ENCODE peak calls at places on chromosomes 7 and 10, in eight cellular contexts. One of them, this sample, is unnamed. For H3K4me1 and H3K27me3, the result is how much of the 10 kb centered on the place peaks cover.

GRCh38 chr7:55526770-55527169 is 45.5 kb downstream of the VOPP1 start:
- DNase-seq in lower lobe of right lung: no peak
- DNase-seq in stomach: peak
- DNase-seq in ovary: no peak
- DNase-seq in Peyer's patch: peak
- DNase-seq in CD4-positive, CD25-positive, alpha-beta regulatory T cell: no peak
- DNase-seq in vagina: no peak
- DNase-seq in heart right ventricle: no peak
- DNase-seq in this sample: no peak

GRCh38 chr7:22406715-22407114 is 49.8 kb upstream of the RAPGEF5 start:
- DNase-seq in lower lobe of right lung: no peak
- DNase-seq in stomach: no peak
- DNase-seq in ovary: no peak
- DNase-seq in Peyer's patch: no peak
- DNase-seq in CD4-positive, CD25-positive, alpha-beta regulatory T cell: no peak
- DNase-seq in vagina: no peak
- DNase-seq in heart right ventricle: no peak
- DNase-seq in this sample: no peak

GRCh38 chr10:119734396-119735332 is 8.8 kb downstream of the INPP5F start:
- DNase-seq in lower lobe of right lung: no peak
- DNase-seq in stomach: no peak
- DNase-seq in ovary: no peak
- DNase-seq in Peyer's patch: no peak
- DNase-seq in CD4-positive, CD25-positive, alpha-beta regulatory T cell: no peak
- DNase-seq in vagina: no peak
- DNase-seq in heart right ventricle: no peak
- DNase-seq in this sample: peak

GRCh38 chr7:95126053-95126709 is 198.2 kb downstream of the PON1 start:
- DNase-seq in lower lobe of right lung: no peak
- DNase-seq in stomach: no peak
- DNase-seq in ovary: no peak
- DNase-seq in Peyer's patch: no peak
- DNase-seq in CD4-positive, CD25-positive, alpha-beta regulatory T cell: no peak
- DNase-seq in vagina: no peak
- DNase-seq in heart right ventricle: no peak
- DNase-seq in this sample: no peak

GRCh38 chr10:13222566-13222965 is 11.6 kb downstream of the UCMA start:
- DNase-seq in lower lobe of right lung: no peak
- DNase-seq in stomach: no peak
- DNase-seq in ovary: no peak
- DNase-seq in Peyer's patch: no peak
- DNase-seq in CD4-positive, CD25-positive, alpha-beta regulatory T cell: no peak
- DNase-seq in vagina: no peak
- DNase-seq in heart right ventricle: no peak
- DNase-seq in this sample: no peak

GRCh38 chr7:380226-380550 is 90.2 kb downstream of the FOXL3 start:
- DNase-seq in lower lobe of right lung: no peak
- DNase-seq in stomach: peak
- DNase-seq in ovary: no peak
- DNase-seq in Peyer's patch: no peak
- DNase-seq in CD4-positive, CD25-positive, alpha-beta regulatory T cell: no peak
- DNase-seq in vagina: no peak
- DNase-seq in heart right ventricle: no peak
- DNase-seq in this sample: no peak

GRCh38 chr7:95596183-95597135 is at the start of gene PDK4:
- DNase-seq in lower lobe of right lung: peak
- DNase-seq in stomach: peak
- DNase-seq in ovary: peak
- DNase-seq in Peyer's patch: peak
- DNase-seq in CD4-positive, CD25-positive, alpha-beta regulatory T cell: no peak
- DNase-seq in vagina: peak
- DNase-seq in heart right ventricle: peak
- DNase-seq in this sample: no peak

GRCh38 chr7:158821173-158822021 is 7.9 kb downstream of the ESYT2 start:
- DNase-seq in lower lobe of right lung: no peak
- DNase-seq in stomach: no peak
- DNase-seq in ovary: no peak
- DNase-seq in Peyer's patch: no peak
- DNase-seq in CD4-positive, CD25-positive, alpha-beta regulatory T cell: no peak
- DNase-seq in vagina: no peak
- DNase-seq in heart right ventricle: no peak
- DNase-seq in this sample: peak

GRCh38 chr10:43046288-43046991 is 30.4 kb upstream of the RET start:
- DNase-seq in lower lobe of right lung: peak
- DNase-seq in stomach: peak
- DNase-seq in ovary: peak
- DNase-seq in Peyer's patch: no peak
- DNase-seq in CD4-positive, CD25-positive, alpha-beta regulatory T cell: no peak
- DNase-seq in vagina: no peak
- DNase-seq in heart right ventricle: no peak
- DNase-seq in this sample: no peak

GRCh38 chr7:27098493-27099223 is 2.9 kb upstream of the HOXA1 start:
- DNase-seq in lower lobe of right lung: no peak
- DNase-seq in stomach: no peak
- DNase-seq in ovary: peak
- DNase-seq in Peyer's patch: no peak
- DNase-seq in CD4-positive, CD25-positive, alpha-beta regulatory T cell: no peak
- DNase-seq in vagina: no peak
- DNase-seq in heart right ventricle: no peak
- DNase-seq in this sample: peak

GRCh38 chr10:80289451-80290287 is at the start of gene MAT1A:
- DNase-seq in lower lobe of right lung: no peak
- DNase-seq in stomach: no peak
- DNase-seq in ovary: no peak
- DNase-seq in Peyer's patch: no peak
- DNase-seq in CD4-positive, CD25-positive, alpha-beta regulatory T cell: no peak
- DNase-seq in vagina: peak
- DNase-seq in heart right ventricle: no peak
- DNase-seq in this sample: peak

GRCh38 chr10:133309720-133310398 is 1.1 kb downstream of the ZNF511 start:
- DNase-seq in lower lobe of right lung: peak
- DNase-seq in stomach: peak
- DNase-seq in ovary: peak
- DNase-seq in Peyer's patch: no peak
- DNase-seq in CD4-positive, CD25-positive, alpha-beta regulatory T cell: no peak
- DNase-seq in vagina: no peak
- DNase-seq in heart right ventricle: no peak
- DNase-seq in this sample: no peak

GRCh38 chr10:116134316-116134715 is 138.7 kb downstream of the GFRA1 start:
- DNase-seq in lower lobe of right lung: no peak
- DNase-seq in stomach: no peak
- DNase-seq in ovary: no peak
- DNase-seq in Peyer's patch: no peak
- DNase-seq in CD4-positive, CD25-positive, alpha-beta regulatory T cell: no peak
- DNase-seq in vagina: no peak
- DNase-seq in heart right ventricle: no peak
- DNase-seq in this sample: no peak

GRCh38 chr10:43120948-43121290 is 17.3 kb upstream of the CSGALNACT2 start:
- DNase-seq in lower lobe of right lung: peak
- DNase-seq in stomach: peak
- DNase-seq in ovary: peak
- DNase-seq in Peyer's patch: no peak
- DNase-seq in CD4-positive, CD25-positive, alpha-beta regulatory T cell: peak
- DNase-seq in vagina: no peak
- DNase-seq in heart right ventricle: no peak
- DNase-seq in this sample: no peak

GRCh38 chr10:102780246-102780645 is 36.5 kb downstream of the WBP1L start:
- DNase-seq in lower lobe of right lung: no peak
- DNase-seq in stomach: no peak
- DNase-seq in ovary: no peak
- DNase-seq in Peyer's patch: no peak
- DNase-seq in CD4-positive, CD25-positive, alpha-beta regulatory T cell: no peak
- DNase-seq in vagina: no peak
- DNase-seq in heart right ventricle: no peak
- DNase-seq in this sample: peak

GRCh38 chr10:102779680-102780079 is 35.9 kb downstream of the WBP1L start:
- DNase-seq in lower lobe of right lung: no peak
- DNase-seq in stomach: no peak
- DNase-seq in ovary: no peak
- DNase-seq in Peyer's patch: no peak
- DNase-seq in CD4-positive, CD25-positive, alpha-beta regulatory T cell: no peak
- DNase-seq in vagina: no peak
- DNase-seq in heart right ventricle: no peak
- DNase-seq in this sample: peak

GRCh38 chr10:102777696-102778530 is 34.2 kb downstream of the WBP1L start:
- DNase-seq in lower lobe of right lung: no peak
- DNase-seq in stomach: no peak
- DNase-seq in ovary: peak
- DNase-seq in Peyer's patch: no peak
- DNase-seq in CD4-positive, CD25-positive, alpha-beta regulatory T cell: no peak
- DNase-seq in vagina: no peak
- DNase-seq in heart right ventricle: no peak
- DNase-seq in this sample: peak

GRCh38 chr10:102776779-102777417 is 33.1 kb downstream of the WBP1L start:
- DNase-seq in lower lobe of right lung: peak
- DNase-seq in stomach: peak
- DNase-seq in ovary: peak
- DNase-seq in Peyer's patch: peak
- DNase-seq in CD4-positive, CD25-positive, alpha-beta regulatory T cell: no peak
- DNase-seq in vagina: peak
- DNase-seq in heart right ventricle: peak
- DNase-seq in this sample: peak

GRCh38 chr10:102778781-102779180 is 35.0 kb downstream of the WBP1L start:
- DNase-seq in lower lobe of right lung: no peak
- DNase-seq in stomach: no peak
- DNase-seq in ovary: peak
- DNase-seq in Peyer's patch: no peak
- DNase-seq in CD4-positive, CD25-positive, alpha-beta regulatory T cell: no peak
- DNase-seq in vagina: no peak
- DNase-seq in heart right ventricle: no peak
- DNase-seq in this sample: no peak
- H3K4me1 ChIP-seq in lower lobe of right lung: half or more
- H3K4me1 ChIP-seq in stomach: half or more
- H3K4me1 ChIP-seq in ovary: half or more
- H3K4me1 ChIP-seq in Peyer's patch: under half
- H3K4me1 ChIP-seq in CD4-positive, CD25-positive, alpha-beta regulatory T cell: under half
- H3K4me1 ChIP-seq in vagina: half or more
- H3K4me1 ChIP-seq in heart right ventricle: half or more
- H3K4me1 ChIP-seq in this sample: half or more

GRCh38 chr10:110754375-110755120 is 110.4 kb downstream of the RBM20 start:
- DNase-seq in lower lobe of right lung: no peak
- DNase-seq in stomach: no peak
- DNase-seq in ovary: no peak
- DNase-seq in Peyer's patch: no peak
- DNase-seq in CD4-positive, CD25-positive, alpha-beta regulatory T cell: no peak
- DNase-seq in vagina: no peak
- DNase-seq in heart right ventricle: no peak
- DNase-seq in this sample: no peak
- H3K27ac ChIP-seq in lower lobe of right lung: no peak
- H3K27ac ChIP-seq in stomach: no peak
- H3K27ac ChIP-seq in ovary: no peak
- H3K27ac ChIP-seq in Peyer's patch: no peak
- H3K27ac ChIP-seq in CD4-positive, CD25-positive, alpha-beta regulatory T cell: no peak
- H3K27ac ChIP-seq in vagina: no peak
- H3K27ac ChIP-seq in heart right ventricle: peak
- H3K27ac ChIP-seq in this sample: no peak

DNA sequence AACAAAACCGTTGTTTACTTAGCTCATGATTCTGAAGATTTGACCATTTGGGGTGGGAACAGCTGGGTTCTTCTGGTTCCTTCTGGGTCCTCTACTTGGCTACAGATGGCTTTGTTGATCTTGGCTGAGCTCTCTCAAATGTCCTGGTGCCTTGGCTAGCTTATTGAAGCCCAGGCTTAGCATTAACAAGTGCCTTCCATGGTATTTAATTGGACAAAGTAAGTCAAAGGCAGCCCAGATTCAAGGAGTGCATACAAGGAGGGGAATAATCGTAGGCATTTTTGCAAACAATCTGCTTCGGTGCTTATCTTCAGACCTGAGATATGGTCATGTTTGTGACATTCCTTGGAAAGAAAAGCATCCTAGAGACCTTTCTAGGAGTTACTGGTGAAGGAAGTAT is 81.4 kb downstream of the ADCYAP1R1 start:
- DNase-seq in lower lobe of right lung: no peak
- DNase-seq in stomach: no peak
- DNase-seq in ovary: no peak
- DNase-seq in Peyer's patch: no peak
- DNase-seq in CD4-positive, CD25-positive, alpha-beta regulatory T cell: no peak
- DNase-seq in vagina: no peak
- DNase-seq in heart right ventricle: no peak
- DNase-seq in this sample: no peak
- H3K27me3 ChIP-seq in lower lobe of right lung: under half
- H3K27me3 ChIP-seq in stomach: under half
- H3K27me3 ChIP-seq in ovary: under half
- H3K27me3 ChIP-seq in Peyer's patch: under half
- H3K27me3 ChIP-seq in CD4-positive, CD25-positive, alpha-beta regulatory T cell: under half
- H3K27me3 ChIP-seq in vagina: under half
- H3K27me3 ChIP-seq in heart right ventricle: under half
- H3K27me3 ChIP-seq in this sample: under half

GRCh38 chr7:135743907-135744789 is 4.5 kb downstream of the FAM180A start:
- DNase-seq in lower lobe of right lung: no peak
- DNase-seq in stomach: no peak
- DNase-seq in ovary: no peak
- DNase-seq in Peyer's patch: no peak
- DNase-seq in CD4-positive, CD25-positive, alpha-beta regulatory T cell: no peak
- DNase-seq in vagina: no peak
- DNase-seq in heart right ventricle: no peak
- DNase-seq in this sample: no peak

GRCh38 chr7:135748770-135749169 is at the start of gene FAM180A:
- DNase-seq in lower lobe of right lung: no peak
- DNase-seq in stomach: no peak
- DNase-seq in ovary: peak
- DNase-seq in Peyer's patch: no peak
- DNase-seq in CD4-positive, CD25-positive, alpha-beta regulatory T cell: no peak
- DNase-seq in vagina: no peak
- DNase-seq in heart right ventricle: peak
- DNase-seq in this sample: peak

GRCh38 chr7:135747366-135747765 is 1.2 kb downstream of the FAM180A start:
- DNase-seq in lower lobe of right lung: no peak
- DNase-seq in stomach: no peak
- DNase-seq in ovary: no peak
- DNase-seq in Peyer's patch: no peak
- DNase-seq in CD4-positive, CD25-positive, alpha-beta regulatory T cell: no peak
- DNase-seq in vagina: no peak
- DNase-seq in heart right ventricle: no peak
- DNase-seq in this sample: no peak

GRCh38 chr7:135744938-135745701 is 3.5 kb downstream of the FAM180A start:
- DNase-seq in lower lobe of right lung: no peak
- DNase-seq in stomach: no peak
- DNase-seq in ovary: no peak
- DNase-seq in Peyer's patch: no peak
- DNase-seq in CD4-positive, CD25-positive, alpha-beta regulatory T cell: no peak
- DNase-seq in vagina: no peak
- DNase-seq in heart right ventricle: no peak
- DNase-seq in this sample: peak

DNA sequence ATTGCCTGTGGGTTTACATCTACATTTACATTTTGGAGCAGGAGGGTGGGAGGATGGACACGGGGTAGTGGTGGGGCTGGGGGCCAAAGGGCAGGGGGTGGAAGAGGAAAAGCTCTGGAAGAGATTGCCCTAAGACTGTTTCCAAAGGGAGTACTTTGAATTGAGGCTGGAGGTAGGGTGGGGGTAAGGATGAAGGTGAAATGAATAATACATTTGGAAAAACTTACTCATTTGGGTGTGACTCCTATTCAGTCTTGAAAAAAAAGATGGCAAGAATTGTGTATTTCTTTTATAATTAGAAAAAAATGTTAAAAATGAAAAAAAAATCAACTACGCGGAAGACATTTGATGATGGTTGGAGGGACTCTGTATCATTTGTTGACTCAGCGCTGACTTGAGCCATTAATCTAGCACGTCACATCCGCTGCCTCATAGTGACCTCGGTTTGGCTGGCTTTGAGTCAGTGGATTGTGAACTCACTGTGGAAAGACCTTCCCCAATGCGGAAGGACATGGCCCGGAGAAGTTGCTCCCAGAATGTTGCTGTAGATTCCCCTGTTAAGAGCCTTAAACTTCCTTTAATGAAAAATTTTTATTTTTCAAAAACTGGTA is 2.8 kb downstream of the FAM180A start:
- DNase-seq in lower lobe of right lung: no peak
- DNase-seq in stomach: no peak
- DNase-seq in ovary: peak
- DNase-seq in Peyer's patch: no peak
- DNase-seq in CD4-positive, CD25-positive, alpha-beta regulatory T cell: no peak
- DNase-seq in vagina: no peak
- DNase-seq in heart right ventricle: no peak
- DNase-seq in this sample: peak
- H3K4me1 ChIP-seq in lower lobe of right lung: under half
- H3K4me1 ChIP-seq in stomach: under half
- H3K4me1 ChIP-seq in ovary: under half
- H3K4me1 ChIP-seq in Peyer's patch: under half
- H3K4me1 ChIP-seq in CD4-positive, CD25-positive, alpha-beta regulatory T cell: under half
- H3K4me1 ChIP-seq in vagina: under half
- H3K4me1 ChIP-seq in heart right ventricle: under half
- H3K4me1 ChIP-seq in this sample: under half